ENCODE peak calls at places on chromosomes 16 and 17, in eight cellular contexts. R, V, K, F, J, O, N and X are unnamed samples.

GRCh38 chr16:27698266-27698665 is 148.3 kb downstream of the KATNIP start:
- DNase-seq in V (no peak), R (no peak), K (no peak), J (no peak), N (no peak), F (no peak), O (peak; percentile 21), X (no peak)

GRCh38 chr16:75038036-75038959 is 39.5 kb downstream of the ZNRF1 start:
- DNase-seq in N (no peak), O (no peak), F (no peak), J (no peak), R (no peak), K (no peak), V (no peak), X (no peak)

GRCh38 chr17:49926886-49927285 is 42.1 kb upstream of the DLX4 start:
- DNase-seq in F (no peak), N (no peak), V (no peak), O (no peak), K (no peak), R (peak; percentile 79), J (no peak), X (no peak)

GRCh38 chr16:10920726-10921427 is 21.4 kb downstream of the DEXI start:
- DNase-seq in J (no peak), F (no peak), O (no peak), K (peak; percentile 43), V (peak; percentile 82), N (no peak), R (no peak), X (no peak)

GRCh38 chr16:11372924-11373306 is 27.7 kb downstream of the RMI2 start:
- DNase-seq in K (no peak), J (no peak), R (no peak), F (no peak), O (no peak), N (no peak), V (no peak), X (no peak)

GRCh38 chr16:58414938-58415451 is 22.7 kb downstream of the GINS3 start:
- DNase-seq in J (no peak), V (no peak), O (no peak), N (no peak), F (no peak), R (no peak), K (no peak), X (no peak)

GRCh38 chr16:12345349-12345748 is 368.8 kb downstream of the SNX29 start:
- DNase-seq in J (no peak), R (no peak), F (no peak), K (no peak), N (no peak), V (no peak), O (no peak), X (no peak)

GRCh38 chr17:57462007-57462579 is 205.8 kb downstream of the MSI2 start:
- DNase-seq in R (no peak), F (no peak), J (no peak), N (no peak), V (peak; percentile 13), K (no peak), O (no peak), X (no peak)

GRCh38 chr16:8845699-8846298 is 23.0 kb downstream of the CARHSP1 start:
- DNase-seq in J (no peak), N (no peak), V (no peak), R (no peak), O (no peak), K (no peak), F (no peak), X (no peak)

GRCh38 chr17:51372345-51373004 is 112.1 kb downstream of the UTP18 start:
- DNase-seq in K (no peak), J (no peak), V (peak; percentile 69), N (no peak), R (peak; percentile 60), O (peak; percentile 76), F (no peak), X (no peak)

GRCh38 chr17:10549108-10549842 is at the start of gene MYH2:
- DNase-seq in N (no peak), R (no peak), V (no peak), F (no peak), K (no peak), J (no peak), O (no peak), X (no peak)

GRCh38 chr16:55294947-55295346 is 29.1 kb upstream of the IRX6 start:
- DNase-seq in O (no peak), J (no peak), R (no peak), K (no peak), V (peak; percentile 92), F (no peak), N (no peak), X (no peak)

GRCh38 chr17:48002920-48003685 is 32.2 kb downstream of the CDK5RAP3 start:
- DNase-seq in N (no peak), R (no peak), K (peak; percentile 93), J (no peak), F (no peak), O (no peak), V (no peak), X (no peak)

GRCh38 chr16:56708418-56708817 is 21.5 kb upstream of the NUP93 start:
- DNase-seq in O (no peak), F (peak; percentile 37), V (no peak), J (no peak), N (no peak), K (no peak), R (no peak), X (no peak)

GRCh38 chr16:88815901-88816589 is 4.3 kb upstream of the APRT start:
- DNase-seq in K (peak; percentile 61), R (no peak), F (peak; percentile 39), J (no peak), N (peak; percentile 45), O (peak; percentile 52), V (peak; percentile 50), X (peak; percentile 36)

GRCh38 chr16:73565263-73565662 is 517.3 kb upstream of the ZFHX3 start:
- DNase-seq in K (peak; percentile 2), N (no peak), J (no peak), F (no peak), R (no peak), O (peak; percentile 6), V (no peak), X (no peak)

GRCh38 chr16:57592591-57593003 is 35.8 kb upstream of the ADGRG1 start:
- DNase-seq in K (no peak), F (peak; percentile 81), V (no peak), N (peak; percentile 39), R (no peak), J (no peak), O (no peak), X (peak; percentile 24)

GRCh38 chr16:86949116-86949515 is 368.1 kb downstream of the C16orf95 start:
- DNase-seq in F (no peak), V (no peak), N (no peak), O (no peak), K (no peak), R (no peak), J (no peak), X (no peak)

GRCh38 chr17:44002141-44002848 is 2.1 kb upstream of the NAGS start:
- DNase-seq in R (peak; percentile 56), J (peak; percentile 42), V (peak; percentile 66), O (peak; percentile 95), N (no peak), K (no peak), F (no peak), X (no peak)

GRCh38 chr16:15843635-15844279 is 13.1 kb downstream of the MYH11 start:
- DNase-seq in J (no peak), O (no peak), R (no peak), F (no peak), K (no peak), V (no peak), N (no peak), X (no peak)

GRCh38 chr17:78137392-78138203 is 7.0 kb downstream of the TMC8 start:
- DNase-seq in O (no peak), J (no peak), N (no peak), K (no peak), R (no peak), F (no peak), V (no peak), X (no peak)

GRCh38 chr16:89827383-89828198 is 684 bp upstream of the SPIRE2 start:
- DNase-seq in V (peak; percentile 70), J (no peak), F (no peak), O (peak; percentile 73), R (peak; percentile 73), K (no peak), N (no peak), X (no peak)

GRCh38 chr17:77935121-77935571 is 23.4 kb upstream of the TNRC6C start:
- DNase-seq in R (no peak), F (no peak), J (no peak), N (no peak), O (no peak), V (no peak), K (no peak), X (no peak)